ENCODE peak calls at places on chromosomes 16 and 17, in ten cellular contexts. P, L, U, I, J, R, Y, K, G and Q are unnamed samples.

GRCh38 chr16:84079664-84080063 is 37.1 kb upstream of the SLC38A8 start:
- DNase-seq in J (no peak), L (no peak), U (no peak), Y (no peak), P (no peak), K (no peak), G (no peak), I (no peak), R (no peak), Q (no peak)

GRCh38 chr16:46950009-46950408 is 23.5 kb downstream of the DNAJA2 start:
- DNase-seq in Y (no peak), J (no peak), P (no peak), K (no peak), R (no peak), U (no peak), I (no peak), G (no peak), L (no peak), Q (no peak)

GRCh38 chr17:81200695-81201580 is 21.8 kb downstream of the CEP131 start:
- DNase-seq in L (peak; percentile 65), U (no peak), I (peak; percentile 64), P (no peak), J (peak; percentile 80), G (no peak), Y (peak; percentile 61), K (peak; percentile 14), R (peak; percentile 62), Q (peak; percentile 58)

GRCh38 chr16:4936181-4936990 is 562 bp downstream of the PPL start:
- DNase-seq in I (no peak), R (no peak), U (no peak), G (peak; percentile 71), J (no peak), P (no peak), L (no peak), Y (no peak), K (no peak), Q (no peak)

GRCh38 chr16:87713469-87714229 is 52.1 kb downstream of the KLHDC4 start:
- DNase-seq in P (no peak), L (no peak), R (no peak), U (no peak), K (no peak), I (no peak), G (no peak), Y (no peak), J (no peak), Q (no peak)

GRCh38 chr16:35197656-35198055 is 1738.2 kb downstream of the TP53TG3F start:
- DNase-seq in J (no peak), G (no peak), U (no peak), P (no peak), L (no peak), I (no peak), K (no peak), Y (no peak), R (no peak), Q (peak; percentile 54)

GRCh38 chr16:24668481-24669001 is 60.9 kb upstream of the TNRC6A start:
- DNase-seq in L (no peak), G (no peak), U (no peak), P (no peak), J (peak; percentile 70), R (no peak), K (no peak), Y (no peak), I (peak; percentile 24), Q (peak; percentile 18)

GRCh38 chr16:70737377-70738082 is 51.7 kb upstream of the MTSS2 start:
- DNase-seq in K (peak; percentile 63), P (no peak), G (peak; percentile 81), J (peak; percentile 59), R (no peak), L (no peak), U (no peak), Y (no peak), I (peak; percentile 95), Q (peak; percentile 94)

GRCh38 chr17:73941919-73942530 is 261.5 kb upstream of the RPL38 start:
- DNase-seq in I (no peak), J (no peak), P (no peak), L (no peak), K (no peak), Y (peak; percentile 34), R (no peak), U (no peak), G (no peak), Q (no peak)

GRCh38 chr17:80848449-80849102 is 143.1 kb upstream of the CHMP6 start:
- DNase-seq in K (no peak), R (no peak), L (no peak), G (no peak), P (no peak), Y (no peak), U (no peak), I (no peak), J (no peak), Q (no peak)

GRCh38 chr17:69012895-69013805 is 47.6 kb downstream of the ABCA9 start:
- DNase-seq in L (no peak), P (no peak), K (no peak), Y (no peak), U (no peak), I (no peak), R (no peak), G (no peak), J (peak; percentile 70), Q (no peak)

GRCh38 chr17:17416007-17416399 is 60.8 kb upstream of the MED9 start:
- DNase-seq in J (peak; percentile 94), Y (no peak), R (peak; percentile 91), P (no peak), K (no peak), G (no peak), U (no peak), L (peak; percentile 13), I (peak; percentile 63), Q (no peak)

GRCh38 chr16:51971184-51971583 is 575.8 kb downstream of the TOX3 start:
- DNase-seq in U (no peak), P (no peak), L (peak; percentile 15), Y (no peak), G (no peak), K (no peak), J (peak; percentile 49), I (no peak), R (no peak), Q (no peak)

GRCh38 chr17:81831957-81832607 is 1.0 kb downstream of the MCRIP1 start:
- DNase-seq in K (no peak), Y (no peak), P (no peak), G (peak; percentile 78), U (no peak), L (no peak), R (no peak), J (peak; percentile 65), I (peak; percentile 60), Q (no peak)

GRCh38 chr16:86221085-86221484 is 289.2 kb upstream of the FOXF1 start:
- DNase-seq in G (no peak), K (no peak), I (no peak), L (no peak), J (no peak), U (no peak), R (no peak), Y (no peak), P (no peak), Q (peak; percentile 72)

DNA sequence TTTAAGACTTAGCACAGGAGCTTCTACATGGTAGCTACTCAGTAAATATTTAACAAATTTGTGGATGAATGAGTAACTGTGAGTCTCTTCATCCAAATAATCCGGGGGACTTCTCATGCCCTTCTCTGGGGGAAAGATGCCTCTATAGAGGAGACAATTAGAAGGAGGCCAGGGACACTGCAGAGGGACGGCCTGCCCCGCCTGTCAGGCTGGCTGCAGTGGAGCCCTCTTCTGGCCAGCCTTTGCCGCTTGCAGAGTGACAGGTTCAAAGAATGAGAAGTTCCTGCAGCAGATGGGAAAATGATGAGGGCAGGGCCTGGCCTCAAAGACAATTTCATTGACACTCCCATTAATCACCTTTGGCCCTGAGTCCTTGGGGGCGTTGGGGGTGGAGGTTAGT is 339.1 kb downstream of the MAF start:
- DNase-seq in R (peak; percentile 21), K (no peak), G (peak; percentile 65), P (no peak), I (peak; percentile 15), J (no peak), U (no peak), Y (no peak), L (peak; percentile 33), Q (no peak)
- TF ChIP-seq CTCF in R (peak; percentile 80), K (no peak), G (peak; percentile 48), P (peak; percentile 63), I (peak; percentile 43), J (no peak), U (no peak), Y (no peak), L (peak; percentile 66), Q (no peak)

GRCh38 chr16:1043831-1044514 is 28.6 kb upstream of the SSTR5 start:
- DNase-seq in L (no peak), G (no peak), K (no peak), U (no peak), Y (no peak), I (no peak), R (no peak), J (no peak), P (no peak), Q (no peak)
- TF ChIP-seq CTCF in L (no peak), G (no peak), K (no peak), U (no peak), Y (no peak), I (no peak), R (no peak), J (no peak), P (no peak), Q (no peak)

GRCh38 chr16:82603784-82604411 is 22.9 kb upstream of the CDH13 start:
- DNase-seq in K (peak; percentile 21), Y (no peak), G (peak; percentile 69), R (peak; percentile 13), U (no peak), P (no peak), I (peak; percentile 21), L (peak; percentile 38), J (peak; percentile 72), Q (peak; percentile 90)
- TF ChIP-seq CTCF in K (peak; percentile 86), Y (peak; percentile 51), G (peak; percentile 71), R (peak; percentile 48), U (no peak), P (peak; percentile 77), I (peak; percentile 20), L (peak; percentile 72), J (peak; percentile 75), Q (no peak)

DNA sequence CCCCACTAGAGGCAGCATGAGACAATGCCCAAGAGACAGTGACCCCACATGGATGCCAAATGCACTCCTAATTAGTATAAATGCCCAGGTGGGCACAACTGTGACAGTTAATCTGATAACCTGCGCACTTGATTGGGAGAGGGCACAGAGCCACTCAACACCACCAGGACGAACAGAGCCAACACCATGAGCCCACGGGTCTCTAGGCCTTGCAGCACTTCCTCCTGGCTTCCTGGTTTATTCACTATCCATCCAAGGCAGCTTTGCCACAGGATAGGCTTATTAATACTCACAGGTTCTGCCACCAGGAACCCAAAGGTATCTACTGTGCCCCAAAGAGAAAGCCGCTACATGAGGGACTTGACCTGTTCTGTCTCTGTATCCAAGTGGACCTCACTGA is 14.9 kb downstream of the AXIN2 start:
- DNase-seq in I (no peak), U (no peak), J (no peak), G (no peak), Y (no peak), P (no peak), R (no peak), L (no peak), K (no peak), Q (no peak)
- TF ChIP-seq CTCF in I (no peak), U (no peak), J (no peak), G (no peak), Y (no peak), P (no peak), R (no peak), L (no peak), K (no peak), Q (no peak)